ENCODE peak calls at places on chromosomes 16 and 17, in five cellular contexts. N is IMR-90, X is GM12878, Z is K562, U is HepG2. Q is an unnamed sample.

GRCh38 chr16:29729116-29729521 is 16.7 kb downstream of the C16orf54 start:
- DNase-seq in N (peak), X (no peak), Z (peak), U (peak), Q (peak)

GRCh38 chr17:3639981-3640596 is 3.5 kb downstream of the CTNS start:
- DNase-seq in N (peak), X (no peak), Z (peak), U (no peak), Q (no peak)

GRCh38 chr16:48613061-48613957 is 3.3 kb upstream of the N4BP1 start:
- DNase-seq in N (peak), X (no peak), Z (no peak), U (peak), Q (no peak)

GRCh38 chr16:54487933-54488332 is 201.3 kb upstream of the IRX3 start:
- DNase-seq in N (no peak), X (no peak), Z (no peak), U (no peak), Q (no peak)

GRCh38 chr17:44830359-44831269 is 527 bp upstream of the GJC1 start:
- DNase-seq in N (no peak), X (no peak), Z (no peak), U (no peak), Q (peak)

GRCh38 chr16:23959069-23959800 is 123.5 kb downstream of the PRKCB start:
- DNase-seq in N (no peak), X (no peak), Z (no peak), U (no peak), Q (no peak)

GRCh38 chr16:55526448-55526847 is 17.6 kb downstream of the LPCAT2 start:
- DNase-seq in N (no peak), X (no peak), Z (no peak), U (no peak), Q (no peak)

GRCh38 chr17:61454932-61455753 is 2.9 kb downstream of the TBX4 start:
- DNase-seq in N (no peak), X (no peak), Z (no peak), U (peak), Q (no peak)

GRCh38 chr17:18224428-18225120 is 861 bp upstream of the LLGL1 start:
- DNase-seq in N (peak), X (no peak), Z (no peak), U (peak), Q (no peak)

GRCh38 chr16:58031016-58031800 is 5.7 kb downstream of the MMP15 start:
- DNase-seq in N (no peak), X (no peak), Z (no peak), U (no peak), Q (no peak)

GRCh38 chr16:56838622-56839337 is 26.2 kb upstream of the SLC12A3 start:
- DNase-seq in N (no peak), X (no peak), Z (no peak), U (peak), Q (no peak)

GRCh38 chr16:58497468-58497867 is 2.5 kb upstream of the NDRG4 start:
- DNase-seq in N (no peak), X (no peak), Z (no peak), U (no peak), Q (no peak)

GRCh38 chr17:39219647-39220154 is 6.0 kb downstream of the STAC2 start:
- DNase-seq in N (no peak), X (no peak), Z (no peak), U (no peak), Q (no peak)

GRCh38 chr17:19270951-19271611 is 33.9 kb downstream of the EPN2 start:
- DNase-seq in N (no peak), X (peak), Z (peak), U (no peak), Q (no peak)

GRCh38 chr17:77738666-77739531 is 219.6 kb upstream of the TNRC6C start:
- DNase-seq in N (no peak), X (no peak), Z (no peak), U (no peak), Q (no peak)

GRCh38 chr16:23842137-23842600 is 6.4 kb downstream of the PRKCB start:
- DNase-seq in N (no peak), X (peak), Z (no peak), U (no peak), Q (no peak)

GRCh38 chr17:76104896-76105231 is 1.3 kb upstream of the EXOC7 start:
- DNase-seq in N (no peak), X (no peak), Z (no peak), U (peak), Q (no peak)

GRCh38 chr17:76103274-76104139 is at the start of gene EXOC7:
- DNase-seq in N (peak), X (peak), Z (peak), U (peak), Q (peak)

GRCh38 chr17:76107507-76107906 is 3.9 kb upstream of the EXOC7 start:
- DNase-seq in N (no peak), X (no peak), Z (no peak), U (peak), Q (no peak)

GRCh38 chr17:76104140-76104895 is 731 bp upstream of the EXOC7 start:
- DNase-seq in N (no peak), X (no peak), Z (no peak), U (peak), Q (no peak)

DNA sequence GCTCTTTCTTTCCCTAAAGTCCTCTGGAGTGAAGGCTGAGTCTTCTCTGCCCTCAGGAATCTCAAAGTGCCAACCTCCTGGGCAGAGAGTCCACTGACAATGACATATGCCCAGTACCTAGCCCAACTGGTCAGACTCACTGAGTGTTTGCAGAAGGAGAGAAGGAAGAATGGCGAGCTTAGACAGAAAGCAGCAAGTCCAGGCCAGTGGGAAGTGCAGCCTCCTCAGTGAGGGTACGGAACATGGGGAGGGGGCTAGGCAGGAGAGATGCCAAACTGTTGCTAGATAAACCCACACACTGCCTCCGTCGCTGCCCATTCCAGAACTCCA is 678 bp downstream of the EXOC7 start:
- DNase-seq in N (no peak), X (no peak), Z (no peak), U (no peak), Q (no peak)
- H3K27ac ChIP-seq in N (peak), X (peak), Z (peak), U (peak), Q (peak)

GRCh38 chr16:85983606-85984005 is 84.6 kb downstream of the IRF8 start:
- DNase-seq in N (no peak), X (no peak), Z (no peak), U (no peak), Q (no peak)

GRCh38 chr16:85982563-85982939 is 83.6 kb downstream of the IRF8 start:
- DNase-seq in N (no peak), X (no peak), Z (no peak), U (no peak), Q (no peak)

GRCh38 chr16:85980686-85981085 is 81.7 kb downstream of the IRF8 start:
- DNase-seq in N (no peak), X (no peak), Z (no peak), U (no peak), Q (no peak)

GRCh38 chr16:85983064-85983463 is 84.1 kb downstream of the IRF8 start:
- DNase-seq in N (no peak), X (no peak), Z (no peak), U (no peak), Q (no peak)

GRCh38 chr16:85981826-85982562 is 83.0 kb downstream of the IRF8 start:
- DNase-seq in N (no peak), X (no peak), Z (no peak), U (no peak), Q (no peak)
- TF ChIP-seq BHLHE40 in N (no peak), X (no peak), Z (no peak), U (no peak), Q (no peak)

DNA sequence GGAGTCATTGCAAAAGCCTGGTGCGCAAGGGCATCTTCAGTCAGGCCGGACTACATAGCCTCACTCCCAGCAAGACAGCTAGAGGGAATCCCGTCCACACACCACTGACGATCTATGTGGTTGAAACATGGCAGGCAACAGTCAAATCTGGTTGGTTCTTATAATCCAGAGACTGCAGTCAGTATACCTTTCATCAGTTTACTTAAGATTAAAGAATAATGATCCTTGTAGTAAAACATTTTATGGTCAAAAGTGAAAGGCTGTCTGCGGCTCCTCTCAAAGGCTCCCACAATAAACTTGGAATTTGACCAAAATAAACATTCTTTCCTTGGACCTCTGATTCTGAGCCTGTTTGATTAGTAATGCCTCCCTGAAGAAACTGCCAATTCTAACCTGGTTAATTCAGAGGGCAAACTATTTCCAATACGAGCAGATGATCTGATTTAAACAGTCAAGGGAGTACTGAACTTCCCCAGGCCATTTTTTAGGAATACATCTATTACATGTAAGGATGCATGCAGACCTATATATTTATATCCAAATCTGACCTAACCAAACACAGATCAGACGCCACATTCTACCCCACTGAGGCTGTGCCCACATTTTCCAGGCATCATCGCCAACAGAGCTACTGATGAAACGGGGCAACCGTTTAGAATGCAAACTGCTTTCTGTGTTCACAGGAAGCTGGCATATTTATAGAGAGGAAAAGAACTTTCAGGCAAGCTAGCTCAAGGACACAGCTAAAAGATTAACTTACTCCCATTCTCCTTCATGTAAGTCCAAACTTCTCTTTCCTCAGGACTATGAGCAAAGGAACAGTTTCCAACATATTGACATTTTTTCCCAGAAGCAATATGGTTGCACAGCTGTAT is 15.3 kb upstream of the TXNDC11 start:
- DNase-seq in N (peak), X (no peak), Z (no peak), U (peak), Q (peak)
- H3K27ac ChIP-seq in N (no peak), X (no peak), Z (no peak), U (peak), Q (peak)

DNA sequence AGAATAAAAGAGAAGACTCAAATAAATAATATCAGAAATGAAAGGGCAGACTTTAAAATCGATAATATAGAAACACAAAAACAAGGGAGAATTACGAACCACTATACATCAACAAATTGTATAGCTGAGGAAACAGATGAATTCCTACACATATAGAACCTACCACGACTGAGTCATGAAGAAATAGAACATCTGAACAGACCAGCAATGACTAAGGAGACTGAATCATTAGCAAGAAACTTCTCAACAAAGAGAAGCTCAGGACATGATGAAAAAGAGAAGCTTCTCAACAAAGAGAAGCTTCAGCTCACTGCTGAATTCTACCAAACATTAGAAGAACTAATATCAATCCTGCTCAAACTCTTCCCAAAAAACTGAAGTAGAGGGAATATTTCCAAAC is 255.9 kb downstream of the CEP112 start:
- DNase-seq in N (peak), X (no peak), Z (no peak), U (no peak), Q (no peak)
- TF ChIP-seq BHLHE40 in N (no peak), X (no peak), Z (no peak), U (no peak), Q (no peak)

GRCh38 chr17:29615048-29615385 is 7.7 kb downstream of the CORO6 start:
- DNase-seq in N (no peak), X (no peak), Z (peak), U (no peak), Q (no peak)

GRCh38 chr17:29613371-29613837 is 9.3 kb downstream of the CORO6 start:
- DNase-seq in N (peak), X (no peak), Z (no peak), U (peak), Q (no peak)

GRCh38 chr17:29612404-29613370 is 10.0 kb downstream of the CORO6 start:
- DNase-seq in N (no peak), X (no peak), Z (no peak), U (no peak), Q (no peak)

GRCh38 chr17:29614345-29615047 is 8.2 kb downstream of the CORO6 start:
- DNase-seq in N (no peak), X (no peak), Z (no peak), U (no peak), Q (no peak)

DNA sequence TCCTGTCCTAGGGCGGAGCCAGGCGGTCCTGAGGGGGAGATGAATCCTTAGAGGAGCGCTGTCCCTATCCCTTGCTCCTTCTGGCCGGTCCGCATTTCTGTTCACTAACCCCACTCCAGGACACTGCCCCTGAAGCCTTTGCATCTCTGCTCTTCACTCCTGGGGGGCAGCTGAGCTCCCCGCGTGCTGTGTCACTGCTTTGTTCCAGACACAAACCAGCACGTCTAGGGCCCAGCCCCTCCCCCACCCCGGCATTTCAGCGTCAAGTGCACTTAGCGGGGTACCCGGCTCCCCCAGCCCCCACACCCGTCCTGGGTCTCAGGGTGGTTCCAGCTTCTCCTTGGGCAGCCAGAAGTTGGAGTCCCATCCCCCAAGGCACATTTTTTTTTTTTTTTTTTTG is 8.9 kb downstream of the CORO6 start:
- DNase-seq in N (no peak), X (no peak), Z (no peak), U (no peak), Q (no peak)
- H3K27ac ChIP-seq in N (no peak), X (no peak), Z (no peak), U (no peak), Q (peak)

GRCh38 chr16:69537706-69538080 is 28.1 kb upstream of the NFAT5 start:
- DNase-seq in N (no peak), X (no peak), Z (no peak), U (no peak), Q (no peak)
- TF ChIP-seq BHLHE40 in N (no peak), X (no peak), Z (no peak), U (no peak), Q (no peak)

DNA sequence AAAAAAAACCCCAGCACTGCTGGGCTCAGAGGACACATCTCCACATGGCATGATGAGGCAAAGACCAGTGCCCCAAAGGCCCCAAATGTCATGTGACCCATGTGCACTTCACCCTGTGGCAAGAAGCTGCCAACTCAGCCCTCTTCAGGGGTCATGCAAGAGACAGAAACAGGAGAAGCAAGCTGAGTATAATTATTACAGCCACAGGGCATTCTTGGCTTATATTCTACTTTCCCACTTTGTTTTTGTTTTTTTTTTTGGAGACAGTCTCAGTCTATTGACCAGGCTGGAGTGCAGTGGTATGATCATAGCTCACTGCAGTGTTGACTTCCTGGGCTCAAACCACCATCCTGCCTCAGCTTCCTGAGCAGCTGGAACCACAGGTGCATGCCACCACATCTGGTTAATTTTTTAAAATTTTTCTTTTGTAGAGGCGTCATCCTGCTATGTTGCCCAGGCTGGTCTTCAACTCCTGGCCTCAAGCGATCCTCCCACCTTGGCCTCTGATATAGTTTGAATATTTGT is 32.7 kb upstream of the LITAF start:
- DNase-seq in N (no peak), X (peak), Z (no peak), U (no peak), Q (no peak)
- H3K27ac ChIP-seq in N (peak), X (no peak), Z (no peak), U (no peak), Q (no peak)